ENCODE peak calls at places on chromosomes 3 and 15, in seven cellular contexts. R is HCT116, P is SK-N-SH, W is K562, T is HepG2, Y is H1, M is GM12878. V is an unnamed sample.

GRCh38 chr3:82354181-82354696 is 592.8 kb upstream of the GBE1 start:
- DNase-seq in W (no peak), R (no peak), T (no peak), M (no peak), Y (no peak), P (no peak), V (no peak)

GRCh38 chr3:63864008-63864871 is 573 bp downstream of the ATXN7 start:
- DNase-seq in W (peak; percentile 60), Y (no peak), P (peak; percentile 85), M (no peak), T (no peak), R (no peak), V (peak; percentile 35)

GRCh38 chr15:42721016-42721415 is 15.9 kb downstream of the CDAN1 start:
- DNase-seq in T (no peak), R (no peak), W (no peak), P (peak; percentile 6), M (no peak), Y (no peak), V (no peak)

GRCh38 chr3:111715911-111716523 is 120.9 kb upstream of the ZBED2 start:
- DNase-seq in P (peak; percentile 53), T (peak; percentile 47), Y (no peak), M (no peak), R (no peak), W (peak; percentile 17), V (peak; percentile 79)

GRCh38 chr3:76134166-76134565 is 348.8 kb upstream of the ZNF717 start:
- DNase-seq in Y (no peak), T (no peak), W (no peak), M (no peak), P (no peak), R (no peak), V (no peak)

GRCh38 chr3:149487598-149488197 is 13.2 kb downstream of the TM4SF4 start:
- DNase-seq in R (peak; percentile 61), W (peak; percentile 19), M (no peak), T (no peak), Y (no peak), P (no peak), V (peak; percentile 46)

GRCh38 chr3:169144691-169145090 is 518.8 kb downstream of the MECOM start:
- DNase-seq in W (peak; percentile 8), P (no peak), Y (no peak), R (no peak), M (no peak), T (no peak), V (no peak)

GRCh38 chr3:142259359-142259758 is 34.0 kb upstream of the GK5 start:
- DNase-seq in W (no peak), P (no peak), R (no peak), M (no peak), T (no peak), Y (no peak), V (no peak)

GRCh38 chr3:161989012-161989411 is 492.4 kb downstream of the OTOL1 start:
- DNase-seq in W (no peak), P (no peak), T (no peak), Y (no peak), M (no peak), R (no peak), V (no peak)

GRCh38 chr15:50128266-50128665 is 9.2 kb upstream of the ATP8B4 start:
- DNase-seq in R (no peak), W (peak; percentile 33), Y (no peak), M (no peak), T (no peak), P (peak; percentile 7), V (no peak)

GRCh38 chr3:126473292-126474168 is 2.2 kb downstream of the ZXDC start:
- DNase-seq in R (no peak), W (no peak), T (no peak), P (no peak), Y (no peak), M (no peak), V (peak; percentile 10)

GRCh38 chr3:21188459-21188858 is 562.6 kb downstream of the ZNF385D start:
- DNase-seq in T (no peak), P (no peak), R (no peak), Y (no peak), W (no peak), M (no peak), V (no peak)

GRCh38 chr3:61650276-61650675 is 88.9 kb downstream of the PTPRG start:
- DNase-seq in P (no peak), M (no peak), W (no peak), T (no peak), Y (no peak), R (no peak), V (no peak)

GRCh38 chr3:127820221-127820870 is 2.0 kb downstream of the MGLL start:
- DNase-seq in T (no peak), R (no peak), M (peak; percentile 41), P (peak; percentile 53), Y (no peak), W (no peak), V (no peak)

GRCh38 chr3:14261229-14261628 is 82.6 kb downstream of the LSM3 start:
- DNase-seq in T (peak; percentile 61), R (peak; percentile 68), P (peak; percentile 88), W (peak; percentile 92), M (peak; percentile 16), Y (no peak), V (peak; percentile 88)

GRCh38 chr15:70512772-70513362 is 250.5 kb downstream of the UACA start:
- DNase-seq in Y (peak; percentile 53), W (peak; percentile 75), T (peak; percentile 47), M (no peak), P (peak; percentile 70), R (peak; percentile 71), V (peak; percentile 88)

GRCh38 chr15:92087211-92087610 is 233.7 kb downstream of the SLCO3A1 start:
- DNase-seq in W (no peak), P (no peak), R (no peak), Y (no peak), M (no peak), T (no peak), V (no peak)

GRCh38 chr3:22269827-22270226 is 518.8 kb upstream of the ZNF385D start:
- DNase-seq in T (no peak), M (no peak), P (no peak), W (no peak), R (no peak), Y (no peak), V (no peak)

GRCh38 chr15:34359416-34359815 is 7.6 kb downstream of the LPCAT4 start:
- DNase-seq in R (no peak), T (no peak), Y (no peak), M (no peak), W (no peak), P (no peak), V (no peak)

GRCh38 chr15:75123395-75123794 is 78.3 kb upstream of the C15orf39 start:
- DNase-seq in Y (no peak), T (no peak), W (no peak), M (no peak), R (no peak), P (no peak), V (no peak)

GRCh38 chr3:23650371-23651140 is 155.2 kb upstream of the UBE2E1 start:
- DNase-seq in P (no peak), Y (no peak), R (no peak), M (no peak), T (no peak), W (no peak), V (no peak)

GRCh38 chr15:32956006-32956405 is 238.2 kb downstream of the GREM1 start:
- DNase-seq in W (peak; percentile 31), Y (no peak), R (peak; percentile 33), M (no peak), P (peak; percentile 40), T (peak; percentile 25), V (no peak)

GRCh38 chr3:12444582-12445468 is 39.5 kb upstream of the TSEN2 start:
- DNase-seq in M (no peak), T (peak; percentile 78), W (no peak), R (peak; percentile 88), P (peak; percentile 82), Y (no peak), V (no peak)

DNA sequence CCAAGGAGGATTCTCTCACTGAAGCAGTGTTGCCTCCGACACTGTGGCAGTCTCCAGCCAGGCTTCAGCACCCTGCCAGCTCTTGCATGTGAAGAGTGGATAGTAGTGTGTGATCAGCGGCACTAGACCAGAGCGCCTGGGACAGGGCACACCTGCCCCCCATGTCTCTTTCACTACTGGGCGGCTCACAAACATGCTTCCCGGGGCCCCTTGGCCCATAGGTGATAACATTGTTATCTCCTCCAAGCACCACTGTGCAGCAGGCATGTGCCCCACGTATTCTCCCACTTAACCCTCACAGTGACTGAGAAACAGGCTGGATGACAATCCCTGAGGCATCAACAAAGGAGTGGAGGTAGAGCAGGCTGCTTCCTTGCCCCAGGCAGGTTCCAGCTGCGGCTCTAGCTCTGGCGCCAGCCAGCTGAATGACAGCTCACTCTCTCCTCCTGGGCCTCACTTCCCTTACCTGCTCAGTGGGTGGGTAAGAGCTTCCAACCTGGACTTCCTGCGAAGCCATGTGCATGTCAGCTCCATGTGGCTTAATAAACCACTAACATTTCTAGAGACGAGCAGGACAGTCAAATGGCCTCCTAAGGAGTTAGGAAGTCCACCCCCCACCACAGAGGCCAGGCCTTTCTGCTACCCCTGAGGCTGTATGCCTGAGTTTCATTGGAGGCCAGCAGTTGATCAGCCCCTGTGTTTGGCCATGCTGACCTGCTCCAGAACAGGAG is 37.8 kb downstream of the KLF13 start:
- DNase-seq in Y (no peak), P (peak; percentile 65), M (no peak), R (no peak), W (peak; percentile 57), T (no peak), V (no peak)
- TF ChIP-seq JUND in Y (no peak), P (no peak), M (no peak), R (no peak), W (no peak), T (no peak), V (no peak)

DNA sequence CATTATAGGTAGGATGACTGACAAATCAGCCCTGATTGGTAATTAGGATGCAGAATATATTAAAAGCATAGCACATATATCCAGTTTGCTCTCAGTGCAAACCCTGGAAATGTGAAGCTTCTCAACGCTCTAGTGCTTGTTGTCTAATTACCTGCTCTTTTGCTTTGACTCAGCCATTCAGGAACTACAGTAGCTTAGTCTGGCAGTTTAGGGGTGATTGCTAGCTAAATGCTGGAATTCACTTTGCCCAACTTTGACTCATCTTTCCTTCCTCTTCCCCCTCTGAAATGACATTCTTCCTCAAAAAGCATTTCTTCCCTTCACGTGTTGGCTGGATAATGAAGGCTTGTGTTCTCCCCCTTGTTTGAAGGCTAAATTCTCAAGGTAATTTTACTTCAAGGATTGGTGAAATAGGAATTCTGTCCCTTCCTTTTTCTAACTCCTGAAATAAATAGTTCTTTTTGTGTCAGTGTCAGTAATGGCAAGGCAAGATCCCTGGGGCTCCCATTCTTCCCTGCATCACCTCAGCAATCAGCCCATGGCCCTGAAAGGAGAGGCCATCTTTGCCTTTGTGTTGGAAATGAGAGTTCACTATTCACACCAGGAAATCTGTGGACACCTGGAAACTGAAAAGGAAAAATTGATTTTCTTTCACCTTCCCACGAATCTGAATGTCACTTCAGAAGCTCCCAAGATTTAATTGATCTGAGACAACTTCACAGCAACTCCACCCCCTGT is 103.6 kb downstream of the ECT2 start:
- DNase-seq in M (no peak), T (no peak), R (no peak), Y (peak; percentile 33), P (no peak), W (no peak), V (no peak)
- TF ChIP-seq JUND in M (no peak), T (no peak), R (no peak), Y (no peak), P (no peak), W (no peak), V (no peak)

GRCh38 chr3:60048447-60048848 is 998.6 kb upstream of the CFAP20DC start:
- DNase-seq in W (no peak), R (no peak), T (no peak), M (no peak), P (no peak), Y (no peak), V (no peak)
- TF ChIP-seq JUND in W (no peak), R (no peak), T (no peak), M (no peak), P (no peak), Y (no peak), V (no peak)

GRCh38 chr3:27366062-27366591 is 3.1 kb downstream of the NEK10 start:
- DNase-seq in M (no peak), R (no peak), P (no peak), Y (no peak), W (no peak), T (peak; percentile 93), V (peak; percentile 83)
- TF ChIP-seq JUND in M (no peak), R (no peak), P (no peak), Y (no peak), W (no peak), T (no peak), V (no peak)